ENCODE peak calls at places on chromosomes 16 and 17, in five cellular contexts. One of them, this sample, is unnamed.
A peak's percentile ranks its signal among the peaks of the same experiment; 100 is the strongest.

GRCh38 chr16:87829988-87830672 is 39.2 kb downstream of the SLC7A5 start:
- DNase-seq in GM23338: no peak
- DNase-seq in endothelial cell of umbilical vein: no peak
- DNase-seq in fibroblast of lung: no peak
- DNase-seq in testis: no peak
- DNase-seq in this sample: no peak

GRCh38 chr16:81432899-81433560 is 11.6 kb upstream of the CMIP start:
- DNase-seq in GM23338: peak; percentile 54
- DNase-seq in endothelial cell of umbilical vein: no peak
- DNase-seq in fibroblast of lung: no peak
- DNase-seq in testis: no peak
- DNase-seq in this sample: no peak

GRCh38 chr16:2737895-2738418 is 14.5 kb upstream of the SRRM2 start:
- DNase-seq in GM23338: no peak
- DNase-seq in endothelial cell of umbilical vein: no peak
- DNase-seq in fibroblast of lung: no peak
- DNase-seq in testis: no peak
- DNase-seq in this sample: no peak

GRCh38 chr16:75742424-75743047 is 16.2 kb upstream of the CPHXL start:
- DNase-seq in GM23338: peak; percentile 70
- DNase-seq in endothelial cell of umbilical vein: no peak
- DNase-seq in fibroblast of lung: no peak
- DNase-seq in testis: no peak
- DNase-seq in this sample: no peak

GRCh38 chr16:62950351-62950750 is 914.1 kb upstream of the CDH8 start:
- DNase-seq in GM23338: peak; percentile 20
- DNase-seq in endothelial cell of umbilical vein: no peak
- DNase-seq in fibroblast of lung: no peak
- DNase-seq in testis: no peak
- DNase-seq in this sample: no peak

GRCh38 chr17:42276609-42277341 is 584 bp upstream of the STAT5B start:
- DNase-seq in GM23338: peak; percentile 66
- DNase-seq in endothelial cell of umbilical vein: peak; percentile 83
- DNase-seq in fibroblast of lung: peak; percentile 85
- DNase-seq in testis: peak; percentile 77
- DNase-seq in this sample: peak; percentile 93

GRCh38 chr16:596736-597060 is 6.8 kb downstream of the RAB40C start:
- DNase-seq in GM23338: no peak
- DNase-seq in endothelial cell of umbilical vein: no peak
- DNase-seq in fibroblast of lung: no peak
- DNase-seq in testis: no peak
- DNase-seq in this sample: no peak

GRCh38 chr16:24018485-24018884 is 182.7 kb downstream of the PRKCB start:
- DNase-seq in GM23338: no peak
- DNase-seq in endothelial cell of umbilical vein: no peak
- DNase-seq in fibroblast of lung: no peak
- DNase-seq in testis: no peak
- DNase-seq in this sample: no peak

GRCh38 chr17:4375039-4375748 is 8.7 kb upstream of the UBE2G1 start:
- DNase-seq in GM23338: no peak
- DNase-seq in endothelial cell of umbilical vein: no peak
- DNase-seq in fibroblast of lung: no peak
- DNase-seq in testis: no peak
- DNase-seq in this sample: no peak

GRCh38 chr17:11644265-11645212 is 46.3 kb downstream of the DNAH9 start:
- DNase-seq in GM23338: peak; percentile 71
- DNase-seq in endothelial cell of umbilical vein: peak; percentile 2
- DNase-seq in fibroblast of lung: peak; percentile 29
- DNase-seq in testis: peak; percentile 90
- DNase-seq in this sample: peak; percentile 77

GRCh38 chr17:73349138-73349537 is 37.3 kb upstream of the CDC42EP4 start:
- DNase-seq in GM23338: no peak
- DNase-seq in endothelial cell of umbilical vein: no peak
- DNase-seq in fibroblast of lung: no peak
- DNase-seq in testis: peak; percentile 71
- DNase-seq in this sample: no peak

GRCh38 chr17:46950997-46951621 is 27.9 kb downstream of the RPRML start:
- DNase-seq in GM23338: no peak
- DNase-seq in endothelial cell of umbilical vein: no peak
- DNase-seq in fibroblast of lung: no peak
- DNase-seq in testis: no peak
- DNase-seq in this sample: no peak

GRCh38 chr17:58376472-58376921 is 24.5 kb upstream of the SUPT4H1 start:
- DNase-seq in GM23338: peak; percentile 68
- DNase-seq in endothelial cell of umbilical vein: no peak
- DNase-seq in fibroblast of lung: no peak
- DNase-seq in testis: no peak
- DNase-seq in this sample: no peak

GRCh38 chr17:78654230-78654824 is 77.1 kb upstream of the DNAH17 start:
- DNase-seq in GM23338: no peak
- DNase-seq in endothelial cell of umbilical vein: no peak
- DNase-seq in fibroblast of lung: no peak
- DNase-seq in testis: no peak
- DNase-seq in this sample: no peak

GRCh38 chr17:40903129-40903847 is 18.2 kb upstream of the KRT20 start:
- DNase-seq in GM23338: no peak
- DNase-seq in endothelial cell of umbilical vein: no peak
- DNase-seq in fibroblast of lung: peak; percentile 74
- DNase-seq in testis: no peak
- DNase-seq in this sample: no peak

GRCh38 chr17:40906613-40907012 is 21.6 kb upstream of the KRT20 start:
- DNase-seq in GM23338: no peak
- DNase-seq in endothelial cell of umbilical vein: no peak
- DNase-seq in fibroblast of lung: no peak
- DNase-seq in testis: no peak
- DNase-seq in this sample: no peak

GRCh38 chr17:40905370-40905769 is 20.3 kb upstream of the KRT20 start:
- DNase-seq in GM23338: no peak
- DNase-seq in endothelial cell of umbilical vein: no peak
- DNase-seq in fibroblast of lung: no peak
- DNase-seq in testis: no peak
- DNase-seq in this sample: no peak

GRCh38 chr17:40900819-40901356 is 15.8 kb upstream of the KRT20 start:
- DNase-seq in GM23338: no peak
- DNase-seq in endothelial cell of umbilical vein: no peak
- DNase-seq in fibroblast of lung: no peak
- DNase-seq in testis: no peak
- DNase-seq in this sample: no peak

DNA sequence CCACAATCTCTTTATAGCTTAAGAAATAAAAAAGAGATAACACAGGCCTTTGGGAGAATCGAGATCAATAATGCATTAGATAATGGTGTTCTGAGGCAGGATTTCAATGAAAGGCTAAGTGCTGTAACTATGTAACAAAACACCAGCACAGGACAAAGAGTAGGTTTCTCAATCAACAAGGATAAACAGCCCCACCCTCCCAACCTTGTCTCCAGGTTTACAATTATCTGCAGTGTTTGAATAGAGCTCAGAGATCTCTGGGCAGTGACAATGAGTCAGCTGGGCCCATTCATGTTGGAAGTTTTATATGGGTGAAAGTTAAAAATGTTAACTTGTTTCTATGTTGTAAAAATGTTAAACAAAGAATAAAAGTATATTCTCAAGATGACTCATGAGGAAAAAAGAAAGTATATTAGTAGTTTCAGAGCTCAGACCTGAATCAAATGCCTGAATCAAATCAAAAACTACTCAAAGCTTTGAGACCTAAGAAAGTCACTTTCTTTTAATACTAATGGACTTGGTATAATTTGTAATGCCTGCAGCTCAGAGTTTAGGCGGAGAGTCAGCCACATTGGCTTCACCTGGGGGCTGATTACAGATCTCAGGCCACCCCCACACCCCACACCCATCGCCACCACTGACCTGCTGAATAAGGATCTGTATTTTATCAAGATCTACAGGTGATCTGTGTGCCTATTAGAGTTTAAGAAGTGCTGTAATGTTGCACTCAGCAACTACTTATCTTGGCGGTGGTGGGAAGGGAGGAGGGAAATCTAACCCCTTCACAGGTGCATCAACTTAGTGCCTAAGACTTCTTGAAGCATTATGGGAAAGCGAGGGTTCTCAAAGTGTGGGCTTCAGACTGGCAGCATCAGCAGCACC is 17.2 kb upstream of the KRT20 start:
- DNase-seq in GM23338: no peak
- DNase-seq in endothelial cell of umbilical vein: no peak
- DNase-seq in fibroblast of lung: no peak
- DNase-seq in testis: no peak
- DNase-seq in this sample: no peak
- H3K27ac ChIP-seq in GM23338: no peak overlapping the region
- H3K27ac ChIP-seq in endothelial cell of umbilical vein: no peak overlapping the region
- H3K27ac ChIP-seq in fibroblast of lung: no peak overlapping the region
- H3K27ac ChIP-seq in testis: no peak overlapping the region
- H3K27ac ChIP-seq in this sample: no peak overlapping the region

GRCh38 chr17:76601042-76601441 is 15.4 kb upstream of the ST6GALNAC2 start:
- DNase-seq in GM23338: no peak
- DNase-seq in endothelial cell of umbilical vein: no peak
- DNase-seq in fibroblast of lung: no peak
- DNase-seq in testis: no peak
- DNase-seq in this sample: no peak
- H3K27ac ChIP-seq in GM23338: peak overlapping the region; percentile 3
- H3K27ac ChIP-seq in endothelial cell of umbilical vein: no peak overlapping the region
- H3K27ac ChIP-seq in fibroblast of lung: no peak overlapping the region
- H3K27ac ChIP-seq in testis: no peak overlapping the region
- H3K27ac ChIP-seq in this sample: no peak overlapping the region

GRCh38 chr16:31052131-31052530 is 18.8 kb downstream of the STX4 start:
- DNase-seq in GM23338: no peak
- DNase-seq in endothelial cell of umbilical vein: peak; percentile 37
- DNase-seq in fibroblast of lung: peak; percentile 92
- DNase-seq in testis: no peak
- DNase-seq in this sample: peak; percentile 72

GRCh38 chr16:31061126-31061812 is 12.8 kb downstream of the ZNF668 start:
- DNase-seq in GM23338: no peak
- DNase-seq in endothelial cell of umbilical vein: no peak
- DNase-seq in fibroblast of lung: no peak
- DNase-seq in testis: no peak
- DNase-seq in this sample: no peak

GRCh38 chr16:31050280-31051030 is 17.1 kb downstream of the STX4 start:
- DNase-seq in GM23338: peak; percentile 79
- DNase-seq in endothelial cell of umbilical vein: no peak
- DNase-seq in fibroblast of lung: no peak
- DNase-seq in testis: no peak
- DNase-seq in this sample: no peak

DNA sequence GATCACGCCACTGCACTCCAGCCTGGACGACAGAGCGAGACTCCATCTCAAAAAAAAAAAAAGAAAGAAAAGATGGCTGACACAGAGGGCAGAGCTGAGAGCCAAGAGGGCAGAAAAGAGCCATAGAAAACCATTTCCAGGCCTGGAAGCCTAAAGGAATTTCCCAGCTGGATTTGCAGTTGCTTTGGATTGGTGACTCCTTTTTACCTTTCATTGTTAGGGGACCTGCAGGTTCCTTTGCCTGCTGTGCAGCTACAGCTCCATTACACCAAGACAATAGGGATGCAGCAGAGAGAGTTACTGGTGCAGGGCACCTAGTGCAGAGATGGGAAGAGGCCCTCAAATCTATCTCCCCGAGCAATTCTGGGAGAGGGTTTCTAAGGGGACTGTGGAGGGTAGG is 18.4 kb downstream of the ZNF668 start:
- DNase-seq in GM23338: peak; percentile 65
- DNase-seq in endothelial cell of umbilical vein: no peak
- DNase-seq in fibroblast of lung: no peak
- DNase-seq in testis: no peak
- DNase-seq in this sample: no peak
- H3K27ac ChIP-seq in GM23338: peak overlapping the region; percentile 10
- H3K27ac ChIP-seq in endothelial cell of umbilical vein: no peak overlapping the region
- H3K27ac ChIP-seq in fibroblast of lung: no peak overlapping the region
- H3K27ac ChIP-seq in testis: no peak overlapping the region
- H3K27ac ChIP-seq in this sample: no peak overlapping the region

GRCh38 chr16:57629516-57630401 is 1.3 kb downstream of the ADGRG1 start:
- DNase-seq in GM23338: no peak
- DNase-seq in endothelial cell of umbilical vein: no peak
- DNase-seq in fibroblast of lung: no peak
- DNase-seq in testis: no peak
- DNase-seq in this sample: no peak
- H3K27ac ChIP-seq in GM23338: no peak overlapping the region
- H3K27ac ChIP-seq in endothelial cell of umbilical vein: peak overlapping the region; percentile 10
- H3K27ac ChIP-seq in fibroblast of lung: no peak overlapping the region
- H3K27ac ChIP-seq in testis: peak overlapping the region; percentile 63
- H3K27ac ChIP-seq in this sample: no peak overlapping the region

GRCh38 chr17:8287651-8288335 is 677 bp upstream of the RANGRF start:
- DNase-seq in GM23338: no peak
- DNase-seq in endothelial cell of umbilical vein: no peak
- DNase-seq in fibroblast of lung: no peak
- DNase-seq in testis: no peak
- DNase-seq in this sample: no peak
- H3K27ac ChIP-seq in GM23338: no peak overlapping the region
- H3K27ac ChIP-seq in endothelial cell of umbilical vein: no peak overlapping the region
- H3K27ac ChIP-seq in fibroblast of lung: peak overlapping the region; percentile 89
- H3K27ac ChIP-seq in testis: peak overlapping the region; percentile 90
- H3K27ac ChIP-seq in this sample: no peak overlapping the region

GRCh38 chr16:73080931-73081330 is 33.0 kb upstream of the ZFHX3 start:
- DNase-seq in GM23338: no peak
- DNase-seq in endothelial cell of umbilical vein: no peak
- DNase-seq in fibroblast of lung: no peak
- DNase-seq in testis: no peak
- DNase-seq in this sample: no peak
- H3K27ac ChIP-seq in GM23338: no peak overlapping the region
- H3K27ac ChIP-seq in endothelial cell of umbilical vein: no peak overlapping the region
- H3K27ac ChIP-seq in fibroblast of lung: no peak overlapping the region
- H3K27ac ChIP-seq in testis: no peak overlapping the region
- H3K27ac ChIP-seq in this sample: no peak overlapping the region

GRCh38 chr16:28106467-28106866 is 43.0 kb upstream of the GSG1L start:
- DNase-seq in GM23338: no peak
- DNase-seq in endothelial cell of umbilical vein: no peak
- DNase-seq in fibroblast of lung: no peak
- DNase-seq in testis: no peak
- DNase-seq in this sample: no peak
- H3K27ac ChIP-seq in GM23338: no peak overlapping the region
- H3K27ac ChIP-seq in endothelial cell of umbilical vein: no peak overlapping the region
- H3K27ac ChIP-seq in fibroblast of lung: no peak overlapping the region
- H3K27ac ChIP-seq in testis: no peak overlapping the region
- H3K27ac ChIP-seq in this sample: no peak overlapping the region

GRCh38 chr17:37060094-37060493 is 111.3 kb downstream of the AATF start:
- DNase-seq in GM23338: no peak
- DNase-seq in endothelial cell of umbilical vein: no peak
- DNase-seq in fibroblast of lung: no peak
- DNase-seq in testis: no peak
- DNase-seq in this sample: no peak
- H3K27ac ChIP-seq in GM23338: no peak overlapping the region
- H3K27ac ChIP-seq in endothelial cell of umbilical vein: no peak overlapping the region
- H3K27ac ChIP-seq in fibroblast of lung: no peak overlapping the region
- H3K27ac ChIP-seq in testis: no peak overlapping the region
- H3K27ac ChIP-seq in this sample: no peak overlapping the region

DNA sequence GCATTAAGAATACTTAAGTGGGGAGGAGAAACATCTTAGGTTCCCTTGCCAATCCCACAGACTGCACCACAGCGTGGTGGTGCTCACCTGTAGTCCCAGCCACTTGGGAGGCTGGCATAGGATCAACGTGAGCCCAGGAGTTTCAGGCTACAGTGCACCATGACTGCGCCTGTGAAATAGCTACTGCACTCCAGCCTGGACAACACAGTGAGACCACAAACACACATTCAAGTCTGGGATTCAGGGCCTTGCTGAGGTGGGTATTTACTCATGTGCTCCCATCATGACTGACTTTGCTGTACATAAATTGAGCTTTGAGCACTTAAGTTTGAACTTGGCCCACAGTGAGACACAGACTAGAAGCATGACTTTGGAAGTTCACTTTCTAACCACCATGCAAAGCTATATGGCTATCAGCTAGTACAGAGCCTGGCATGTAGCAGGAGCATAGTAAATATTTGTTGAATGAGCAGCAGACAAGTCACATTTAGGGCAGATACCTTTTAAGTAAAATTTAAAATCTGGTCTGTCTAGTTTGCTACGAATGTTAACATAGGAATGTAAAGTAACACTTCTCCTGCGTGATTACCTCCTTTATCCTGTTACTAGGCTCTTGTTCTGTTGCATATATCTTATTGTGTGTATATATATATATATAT is 33.5 kb downstream of the CEP95 start:
- DNase-seq in GM23338: no peak
- DNase-seq in endothelial cell of umbilical vein: no peak
- DNase-seq in fibroblast of lung: no peak
- DNase-seq in testis: no peak
- DNase-seq in this sample: no peak
- H3K27ac ChIP-seq in GM23338: no peak overlapping the region
- H3K27ac ChIP-seq in endothelial cell of umbilical vein: no peak overlapping the region
- H3K27ac ChIP-seq in fibroblast of lung: no peak overlapping the region
- H3K27ac ChIP-seq in testis: no peak overlapping the region
- H3K27ac ChIP-seq in this sample: no peak overlapping the region

This sample was measured in adrenal gland.